ENCODE peak calls at places on chromosomes 1 and 21, in six cellular contexts. X is aorta; Y is naive thymus-derived CD4-positive, alpha-beta T cell; J is H9; U is neural progenitor cell; S is heart right ventricle. G is an unnamed sample.

GRCh38 chr1:167635233-167635648 is 5.2 kb downstream of the RCSD1 start:
- DNase-seq in U (peak; percentile 87), Y (no peak), J (peak; percentile 64), X (peak; percentile 81), S (peak; percentile 71), G (peak; percentile 47)

GRCh38 chr1:84148758-84149157 is 4.7 kb downstream of the PRKACB start:
- DNase-seq in S (no peak), X (no peak), U (no peak), Y (no peak), J (no peak), G (no peak)

GRCh38 chr1:155912056-155912536 is 947 bp upstream of the RIT1 start:
- DNase-seq in X (no peak), J (peak; percentile 43), U (no peak), Y (no peak), S (no peak), G (no peak)

GRCh38 chr1:201883786-201884185 is 4.9 kb upstream of the SHISA4 start:
- DNase-seq in Y (no peak), X (no peak), S (peak; percentile 42), U (no peak), J (no peak), G (no peak)

GRCh38 chr1:206792939-206793607 is 20.8 kb upstream of the IL10 start:
- DNase-seq in Y (no peak), X (no peak), S (no peak), J (no peak), U (no peak), G (no peak)

GRCh38 chr21:37461494-37461893 is 94.9 kb downstream of the DYRK1A start:
- DNase-seq in U (no peak), S (no peak), J (no peak), Y (no peak), X (no peak), G (no peak)

GRCh38 chr1:66505671-66506392 is 28.1 kb upstream of the SGIP1 start:
- DNase-seq in Y (no peak), S (no peak), U (no peak), X (no peak), J (no peak), G (no peak)

GRCh38 chr1:59687081-59687480 is 127.7 kb upstream of the HOOK1 start:
- DNase-seq in X (no peak), J (no peak), S (no peak), U (no peak), Y (no peak), G (no peak)

GRCh38 chr1:14522331-14523241 is 75.9 kb upstream of the KAZN start:
- DNase-seq in U (peak; percentile 37), X (no peak), S (peak; percentile 6), J (peak; percentile 46), Y (no peak), G (no peak)

GRCh38 chr1:192660613-192661012 is 24.7 kb downstream of the RGS13 start:
- DNase-seq in Y (no peak), J (no peak), S (no peak), U (no peak), X (no peak), G (no peak)

GRCh38 chr1:209875510-209875909 is 47.7 kb downstream of the UTP25 start:
- DNase-seq in U (peak; percentile 68), X (no peak), Y (no peak), S (no peak), J (peak; percentile 60), G (peak; percentile 67)

GRCh38 chr1:172954476-172955150 is 96.1 kb downstream of the TNFSF18 start:
- DNase-seq in U (no peak), S (no peak), X (no peak), J (no peak), Y (no peak), G (no peak)

DNA sequence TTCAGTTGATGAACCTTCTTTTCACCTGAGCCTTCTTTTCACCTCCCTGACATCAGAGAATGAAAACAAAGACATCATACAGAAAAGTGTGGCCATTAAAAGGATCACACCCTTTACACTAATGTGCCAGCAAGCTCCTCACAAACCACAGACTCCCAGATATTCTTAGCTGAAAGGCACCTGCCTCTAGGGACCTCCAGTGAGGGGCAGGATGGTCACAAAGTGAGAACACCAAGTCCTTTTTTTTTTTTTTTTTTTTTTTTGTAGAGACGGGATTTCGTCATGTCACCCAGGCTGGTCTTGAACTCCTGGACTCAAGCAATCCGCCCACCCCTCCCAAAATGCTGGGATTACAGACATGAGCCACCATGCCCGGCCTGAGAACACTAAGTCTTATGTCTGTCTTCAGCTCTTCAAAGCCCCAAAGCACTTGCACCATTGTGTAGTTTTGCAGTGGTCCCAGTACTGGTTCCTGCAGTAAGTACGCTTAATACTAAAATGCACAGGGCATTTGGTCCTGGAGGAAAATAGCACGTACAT is 58.2 kb upstream of the LBR start:
- DNase-seq in J (peak; percentile 25), Y (no peak), S (no peak), X (peak; percentile 48), U (no peak), G (no peak)
- H3K4me1 ChIP-seq in J (peaks cover 2% of the 10 kb centered on the region), Y (no peaks in the 10 kb centered on the region), S (no peaks in the 10 kb centered on the region), X (peaks cover 2% of the 10 kb centered on the region), U (peaks cover 4% of the 10 kb centered on the region), G (no peaks in the 10 kb centered on the region)

DNA sequence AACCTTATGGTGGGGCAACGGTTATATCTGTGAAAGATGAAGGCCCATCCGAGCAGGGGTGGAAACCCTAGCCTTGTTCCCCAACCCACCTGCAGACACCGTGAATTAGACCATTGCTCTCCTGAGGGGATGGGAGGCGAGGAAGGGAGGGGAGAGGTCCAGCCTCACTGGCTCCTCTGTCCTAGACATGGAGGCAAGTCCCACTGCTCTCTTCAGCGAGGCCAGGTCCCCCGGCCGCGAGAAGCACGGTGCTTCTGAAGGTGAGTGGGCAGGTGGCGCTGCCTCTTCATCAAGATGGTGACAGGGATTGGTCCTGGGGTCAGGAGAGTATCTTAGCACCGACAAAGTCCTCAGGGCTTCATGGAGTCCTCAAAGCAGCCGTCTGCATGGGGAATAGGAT is 59.3 kb downstream of the VWA5B1 start:
- DNase-seq in J (no peak), Y (no peak), S (no peak), U (no peak), X (no peak), G (no peak)
- H3K4me1 ChIP-seq in J (no peaks in the 10 kb centered on the region), Y (no peaks in the 10 kb centered on the region), S (no peaks in the 10 kb centered on the region), U (peaks cover 10% of the 10 kb centered on the region), X (no peaks in the 10 kb centered on the region), G (no peaks in the 10 kb centered on the region)

DNA sequence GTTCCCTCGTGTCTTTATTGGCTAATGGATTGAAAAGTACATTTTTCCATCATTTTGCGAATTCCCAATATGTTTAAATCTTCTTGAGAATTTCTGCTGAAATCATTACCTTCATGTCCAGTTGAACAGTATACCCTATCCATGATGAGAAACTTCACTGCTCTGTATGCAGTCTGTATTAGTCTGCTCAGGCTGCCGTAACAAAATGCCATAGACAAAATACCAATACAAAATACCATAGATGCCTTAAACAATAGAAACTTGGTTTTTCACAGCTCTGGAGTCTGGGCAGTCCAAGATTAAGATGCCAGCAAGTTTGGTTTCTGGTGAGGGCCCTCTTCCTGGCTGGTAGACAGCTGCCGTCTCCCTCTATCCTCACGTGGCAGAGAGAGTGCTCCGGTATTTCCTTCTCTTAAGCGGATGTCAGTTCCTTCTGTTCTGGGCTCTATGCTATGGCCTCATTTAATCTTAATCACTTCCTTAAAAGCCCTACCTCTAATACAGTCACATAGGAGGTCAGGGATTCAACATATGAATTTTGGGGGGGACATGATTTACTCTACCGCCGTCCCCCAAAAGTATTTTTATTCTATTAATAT is 27.0 kb downstream of the CXADR start:
- DNase-seq in U (no peak), X (no peak), J (no peak), S (no peak), Y (no peak), G (no peak)
- H3K4me1 ChIP-seq in U (no peaks in the 10 kb centered on the region), X (no peaks in the 10 kb centered on the region), J (peaks cover 5% of the 10 kb centered on the region), S (no peaks in the 10 kb centered on the region), Y (no peaks in the 10 kb centered on the region), G (no peaks in the 10 kb centered on the region)

GRCh38 chr1:41728403-41729202 is 190.1 kb downstream of the HIVEP3 start:
- DNase-seq in X (no peak), Y (no peak), J (no peak), S (no peak), U (no peak), G (no peak)
- H3K4me1 ChIP-seq in X (no peaks in the 10 kb centered on the region), Y (peaks cover 27% of the 10 kb centered on the region), J (no peaks in the 10 kb centered on the region), S (peaks cover 8% of the 10 kb centered on the region), U (peaks cover 6% of the 10 kb centered on the region), G (peaks cover 15% of the 10 kb centered on the region)

G was measured in NT2/D1.